ENCODE peak calls at places on chromosomes 6 and 20, in seven cellular contexts. Y is HCT116, M is fibroblast of lung, U is SK-N-SH, F is left lung, D is ovary, E is lung. V is an unnamed sample.

GRCh38 chr20:24141111-24141510 is 152.5 kb upstream of the GGTLC1 start:
- DNase-seq in M (no peak), E (no peak), D (no peak), U (no peak), Y (no peak), F (no peak), V (no peak)

GRCh38 chr20:48657426-48658197 is 170.2 kb downstream of the PREX1 start:
- DNase-seq in Y (peak), E (peak), U (peak), M (peak), D (peak), F (peak), V (peak)

GRCh38 chr6:73803562-73804221 is 107.7 kb downstream of the CD109 start:
- DNase-seq in U (peak), Y (peak), E (no peak), M (peak), F (no peak), D (no peak), V (no peak)

GRCh38 chr6:84779380-84779779 is 15.0 kb upstream of the TBX18 start:
- DNase-seq in D (no peak), U (no peak), F (no peak), M (no peak), Y (no peak), E (no peak), V (no peak)

GRCh38 chr20:63163596-63164560 is 52.1 kb downstream of the YTHDF1 start:
- DNase-seq in E (no peak), F (no peak), M (no peak), Y (no peak), D (no peak), U (no peak), V (no peak)

GRCh38 chr6:32081168-32081624 is 27.9 kb downstream of the TNXB start:
- DNase-seq in E (peak), M (peak), Y (no peak), F (peak), U (peak), D (peak), V (peak)

GRCh38 chr6:63372951-63373533 is 53.3 kb upstream of the LGSN start:
- DNase-seq in E (no peak), F (no peak), Y (no peak), M (no peak), D (no peak), U (no peak), V (no peak)

GRCh38 chr20:23340524-23340923 is 10.1 kb upstream of the NXT1 start:
- DNase-seq in U (peak), D (peak), Y (peak), F (peak), E (peak), M (peak), V (no peak)

GRCh38 chr6:105990151-105990550 is 96.0 kb upstream of the PRDM1 start:
- DNase-seq in D (no peak), U (no peak), Y (no peak), M (no peak), F (no peak), E (no peak), V (no peak)

GRCh38 chr6:51855310-51856082 is 231.9 kb downstream of the PKHD1 start:
- DNase-seq in D (no peak), U (peak), F (no peak), M (peak), Y (peak), E (no peak), V (no peak)

GRCh38 chr6:35955071-35955470 is 34.2 kb upstream of the SRPK1 start:
- DNase-seq in U (no peak), D (no peak), F (no peak), Y (no peak), M (peak), E (no peak), V (no peak)

GRCh38 chr20:42366626-42367025 is 748.4 kb upstream of the CHD6 start:
- DNase-seq in D (no peak), E (no peak), U (no peak), M (no peak), F (no peak), Y (no peak), V (no peak)

GRCh38 chr6:129500958-129501381 is 209.0 kb downstream of the ARHGAP18 start:
- DNase-seq in U (peak), D (no peak), M (peak), E (no peak), Y (peak), F (no peak), V (no peak)

GRCh38 chr6:35343092-35343834 is 905 bp downstream of the PPARD start:
- DNase-seq in E (peak), D (peak), F (peak), Y (no peak), U (peak), M (peak), V (no peak)

GRCh38 chr6:128303870-128304269 is 216.5 kb downstream of the PTPRK start:
- DNase-seq in Y (no peak), U (no peak), D (no peak), E (no peak), F (no peak), M (no peak), V (no peak)

GRCh38 chr20:11352041-11352440 is 565.7 kb upstream of the BTBD3 start:
- DNase-seq in U (no peak), D (no peak), F (no peak), E (no peak), M (no peak), Y (no peak), V (no peak)

GRCh38 chr6:52390361-52390727 is 28.4 kb downstream of the PAQR8 start:
- DNase-seq in E (no peak), D (no peak), M (peak), U (peak), Y (peak), F (no peak), V (no peak)

DNA sequence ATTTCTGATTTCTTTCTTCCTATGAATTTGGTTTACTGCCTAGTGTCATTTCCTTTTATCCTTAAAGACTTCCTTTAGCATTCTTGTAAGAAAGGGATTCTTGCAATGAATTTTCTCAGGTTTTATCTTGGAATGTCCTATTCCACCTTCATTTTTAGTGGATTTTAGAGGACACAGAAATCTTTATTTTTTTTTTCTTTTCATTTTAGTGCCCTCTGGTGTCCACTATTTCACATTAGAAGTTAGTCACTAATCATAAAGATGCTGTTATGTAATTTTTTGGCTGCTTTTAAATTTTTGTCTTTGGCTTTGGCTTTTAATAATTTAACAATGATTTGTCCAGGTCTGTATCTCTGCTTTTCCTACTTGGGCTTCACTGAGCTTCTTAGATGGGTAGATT is 28.1 kb downstream of the LMBRD1 start:
- DNase-seq in U (no peak), D (no peak), M (no peak), E (no peak), F (no peak), Y (no peak), V (no peak)
- TF ChIP-seq CTCF in U (peak), D (no peak), M (peak), E (no peak), F (no peak), Y (peak), V (no peak)

GRCh38 chr6:116046739-116047138 is 14.0 kb downstream of the FRK start:
- DNase-seq in Y (no peak), M (no peak), F (no peak), E (no peak), D (no peak), U (no peak), V (no peak)
- TF ChIP-seq CTCF in Y (no peak), M (no peak), F (no peak), E (no peak), D (no peak), U (no peak), V (no peak)

GRCh38 chr6:134176283-134176975 is 124.0 kb upstream of the SLC2A12 start:
- DNase-seq in U (peak), D (peak), E (peak), F (peak), M (peak), Y (no peak), V (no peak)

GRCh38 chr6:134175532-134176282 is 123.3 kb upstream of the SLC2A12 start:
- DNase-seq in F (peak), M (peak), E (peak), D (peak), U (peak), Y (peak), V (peak)

GRCh38 chr6:134173007-134173690 is 120.7 kb upstream of the SLC2A12 start:
- DNase-seq in E (no peak), D (no peak), F (no peak), U (no peak), M (no peak), Y (no peak), V (no peak)

GRCh38 chr6:134173936-134174789 is 121.7 kb upstream of the SLC2A12 start:
- DNase-seq in U (peak), M (peak), D (peak), E (peak), Y (peak), F (peak), V (peak)

GRCh38 chr6:134174790-134175531 is 122.5 kb upstream of the SLC2A12 start:
- DNase-seq in M (peak), D (peak), U (peak), E (peak), Y (peak), F (peak), V (peak)
- TF ChIP-seq CTCF in M (no peak), D (peak), U (no peak), E (no peak), Y (no peak), F (no peak), V (no peak)

DNA sequence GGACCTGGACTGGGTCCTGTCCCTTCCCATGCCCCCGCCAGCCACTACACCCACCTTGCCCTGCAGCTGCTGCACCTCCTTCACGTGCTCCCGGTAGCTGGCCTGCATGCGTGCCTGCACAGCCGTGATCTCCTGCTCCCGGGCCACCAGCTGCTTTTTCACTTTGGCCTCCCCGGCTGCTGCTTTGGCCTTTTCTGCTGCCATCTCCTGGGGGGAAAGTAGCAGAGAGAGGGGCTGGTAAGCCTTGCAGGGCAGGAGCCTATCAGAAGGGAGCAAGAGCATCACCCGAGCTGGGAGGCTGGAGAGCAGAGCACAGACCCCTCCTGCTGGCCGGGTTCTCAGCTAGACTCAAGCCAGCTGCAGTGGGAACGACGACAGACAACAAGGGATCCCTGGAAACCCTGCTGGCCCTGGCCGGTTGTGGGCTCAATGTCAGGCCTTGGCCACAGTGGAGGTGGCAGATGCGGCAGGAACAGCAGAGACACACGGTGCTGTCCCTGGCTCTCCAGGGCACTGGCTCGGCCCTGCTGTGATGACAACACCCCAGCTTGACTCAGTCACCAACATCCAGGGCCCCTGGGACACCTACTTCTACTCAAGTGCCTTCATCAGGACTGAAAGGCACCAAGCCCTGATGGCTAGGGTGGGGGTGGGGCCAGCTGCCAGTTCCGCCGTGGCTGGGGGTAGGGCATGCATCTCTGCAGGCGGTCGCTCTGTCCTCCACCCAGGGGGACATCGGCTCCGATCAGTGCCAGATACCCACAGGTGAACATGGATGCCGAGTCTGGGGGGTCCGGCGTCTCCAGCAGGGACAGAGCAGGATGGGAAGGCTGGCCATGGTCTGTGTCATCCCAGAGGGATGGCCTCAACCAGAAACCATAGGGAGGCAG is 45.3 kb downstream of the RRBP1 start:
- DNase-seq in U (peak), F (no peak), D (no peak), M (no peak), Y (no peak), E (no peak), V (no peak)
- TF ChIP-seq CTCF in U (no peak), F (no peak), D (no peak), M (peak), Y (no peak), E (no peak), V (no peak)

DNA sequence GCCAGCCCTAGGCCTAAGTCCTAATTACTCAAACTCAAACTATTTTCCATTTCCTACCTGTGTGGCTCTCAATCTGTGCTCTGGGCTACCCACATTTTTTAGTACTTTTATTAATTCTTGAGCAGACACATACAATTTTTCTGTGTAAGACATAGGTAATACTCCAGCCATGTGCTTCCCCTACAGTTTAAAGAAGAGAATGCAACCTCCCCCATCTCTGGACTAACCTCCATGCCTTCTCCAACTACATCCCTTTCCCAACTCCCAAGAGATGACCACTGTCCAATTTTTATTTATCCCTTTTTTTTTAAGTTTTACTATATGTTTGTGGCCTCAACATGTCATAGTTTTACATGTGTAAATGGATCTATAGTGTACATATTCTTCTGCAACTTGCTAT is 5.8 kb downstream of the HMGN4 start:
- DNase-seq in M (no peak), F (no peak), Y (no peak), D (no peak), E (no peak), U (peak), V (no peak)
- TF ChIP-seq CTCF in M (peak), F (no peak), Y (peak), D (no peak), E (no peak), U (peak), V (no peak)

DNA sequence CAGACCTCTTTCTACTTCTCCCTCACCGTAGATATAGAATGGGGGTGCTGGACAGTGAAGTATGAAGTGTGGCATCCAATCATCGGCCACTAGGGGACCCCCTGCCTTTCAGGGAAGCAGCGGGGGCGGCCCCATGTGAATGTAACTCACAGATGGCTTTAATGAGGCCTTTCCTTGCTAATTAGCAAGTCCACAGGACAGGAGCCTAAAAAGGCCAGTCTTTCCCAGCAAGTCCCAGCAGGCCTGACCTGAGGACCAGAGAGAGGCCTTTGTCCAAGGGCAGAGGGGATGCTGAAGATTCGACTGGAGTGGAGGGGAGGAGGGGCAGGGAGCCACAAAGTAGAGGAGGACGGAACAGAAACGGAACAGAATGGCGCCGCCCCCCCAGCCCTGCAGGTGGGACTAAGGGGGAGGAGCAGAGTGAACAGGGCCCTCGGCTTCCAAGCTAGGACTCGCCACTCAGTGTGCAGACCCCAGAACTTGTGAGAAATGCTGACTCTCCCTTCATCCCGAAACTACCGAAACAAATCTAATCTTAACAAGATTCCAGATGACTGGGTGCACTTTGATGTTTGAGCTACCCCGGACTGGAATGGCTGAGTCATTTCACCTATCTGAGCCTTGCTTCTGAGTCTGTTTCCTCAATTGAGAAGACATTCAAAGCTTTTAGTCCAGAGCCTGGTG is 5.8 kb downstream of the C6orf132 start:
- DNase-seq in Y (peak), F (no peak), E (no peak), D (no peak), U (peak), M (peak), V (no peak)
- TF ChIP-seq CTCF in Y (peak), F (no peak), E (no peak), D (no peak), U (peak), M (peak), V (no peak)

GRCh38 chr6:122180132-122180531 is 219.3 kb upstream of the HSF2 start:
- DNase-seq in D (no peak), Y (no peak), F (no peak), M (peak), E (no peak), U (no peak), V (no peak)

GRCh38 chr6:122187186-122187585 is 212.3 kb upstream of the HSF2 start:
- DNase-seq in F (no peak), U (no peak), D (no peak), M (no peak), Y (no peak), E (no peak), V (no peak)

GRCh38 chr6:122178988-122179387 is 220.5 kb upstream of the HSF2 start:
- DNase-seq in E (no peak), F (no peak), Y (no peak), D (no peak), U (no peak), M (no peak), V (no peak)

DNA sequence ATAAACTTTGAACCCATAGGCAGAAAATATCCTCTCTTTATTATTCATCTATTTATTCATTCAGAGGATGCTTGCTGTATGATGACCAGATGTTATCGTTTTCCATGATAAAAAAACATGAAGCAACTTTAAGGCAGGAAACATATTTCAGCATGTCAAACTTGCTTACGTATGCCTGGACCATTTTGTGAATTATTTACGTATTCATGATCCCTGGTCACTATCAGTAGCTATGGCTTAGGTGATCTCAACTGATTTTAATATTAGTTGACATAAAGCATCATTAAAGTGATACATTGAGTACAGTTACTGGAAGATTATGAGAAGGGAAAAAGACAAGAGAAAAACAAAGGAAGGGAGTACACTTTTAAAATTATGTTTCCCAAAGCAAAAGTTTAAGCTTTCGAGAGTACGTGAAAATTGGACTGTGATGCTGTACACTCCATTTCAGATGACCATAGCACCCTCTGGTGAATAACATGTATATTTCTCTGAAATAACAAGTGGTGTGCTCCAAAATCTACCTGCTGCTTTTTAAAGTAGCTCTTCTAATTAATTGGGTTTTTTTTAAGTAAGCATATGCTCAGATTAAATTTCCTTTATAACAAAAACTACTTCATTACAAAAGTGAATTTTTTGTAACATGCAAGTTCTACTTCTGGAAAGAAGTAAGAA is 215.1 kb upstream of the HSF2 start:
- DNase-seq in U (peak), M (peak), F (no peak), D (no peak), E (no peak), Y (peak), V (no peak)
- TF ChIP-seq CTCF in U (peak), M (peak), F (peak), D (peak), E (peak), Y (peak), V (no peak)

GRCh38 chr6:164826831-164827468 is 482.5 kb downstream of the C6orf118 start:
- DNase-seq in F (no peak), E (no peak), Y (no peak), U (no peak), D (no peak), M (peak), V (no peak)

GRCh38 chr6:164825386-164825785 is 484.0 kb downstream of the C6orf118 start:
- DNase-seq in U (no peak), F (no peak), M (peak), Y (no peak), D (no peak), E (no peak), V (no peak)

GRCh38 chr6:164832410-164832809 is 477.0 kb downstream of the C6orf118 start:
- DNase-seq in E (no peak), M (no peak), U (no peak), F (no peak), D (no peak), Y (no peak), V (no peak)

GRCh38 chr6:164827537-164827936 is 481.9 kb downstream of the C6orf118 start:
- DNase-seq in M (peak), Y (no peak), U (no peak), D (no peak), E (no peak), F (no peak), V (no peak)
- TF ChIP-seq CTCF in M (no peak), Y (no peak), U (no peak), D (no peak), E (no peak), F (no peak), V (no peak)

DNA sequence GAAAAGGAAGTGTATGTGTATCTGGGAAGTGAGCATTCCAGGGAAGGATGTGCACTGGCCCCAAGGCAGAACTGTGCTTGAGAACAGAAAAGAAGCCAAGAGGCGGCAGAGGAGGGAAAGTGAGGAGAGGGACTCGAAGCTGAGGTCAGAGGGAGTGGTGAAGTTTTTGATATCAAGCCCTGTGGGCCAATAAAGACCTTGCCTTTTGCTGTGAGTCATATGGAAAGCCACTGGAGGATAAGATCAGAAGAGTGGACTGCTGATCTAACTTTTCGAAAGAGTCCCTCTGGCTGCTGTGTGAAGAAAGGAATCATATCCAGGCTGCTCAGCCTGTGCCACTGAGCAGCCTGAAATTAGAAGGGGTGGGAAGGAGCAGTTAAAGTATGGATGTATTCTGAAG is 99.4 kb downstream of the EYA4 start:
- DNase-seq in F (no peak), U (peak), Y (no peak), D (no peak), E (no peak), M (peak), V (no peak)
- TF ChIP-seq CTCF in F (no peak), U (no peak), Y (no peak), D (no peak), E (no peak), M (peak), V (no peak)

GRCh38 chr6:76702187-76702586 is 629.7 kb upstream of the IMPG1 start:
- DNase-seq in Y (no peak), E (no peak), M (no peak), F (no peak), U (no peak), D (no peak), V (no peak)

GRCh38 chr6:76697585-76697984 is 625.1 kb upstream of the IMPG1 start:
- DNase-seq in U (peak), Y (peak), E (no peak), D (no peak), M (peak), F (no peak), V (no peak)

GRCh38 chr6:76703285-76703684 is 630.8 kb upstream of the IMPG1 start:
- DNase-seq in M (no peak), E (no peak), U (no peak), Y (no peak), F (no peak), D (no peak), V (no peak)

GRCh38 chr6:76703786-76704185 is 631.3 kb upstream of the IMPG1 start:
- DNase-seq in U (no peak), D (no peak), Y (no peak), M (no peak), E (no peak), F (no peak), V (no peak)

GRCh38 chr6:76701610-76702009 is 629.1 kb upstream of the IMPG1 start:
- DNase-seq in D (no peak), Y (no peak), F (no peak), U (no peak), E (no peak), M (no peak), V (no peak)
- TF ChIP-seq CTCF in D (no peak), Y (no peak), F (no peak), U (no peak), E (no peak), M (no peak), V (no peak)

V was measured in omental fat pad.